ENCODE peak calls at places on chromosomes 16 and 17, in eight cellular contexts. I, R, W, F, L, B, A and G are unnamed samples.

GRCh38 chr16:84553873-84554399 is 49.5 kb upstream of the MEAK7 start:
- DNase-seq in I (no peak), R (no peak), W (no peak), F (no peak), L (no peak), B (peak; percentile 63), A (no peak), G (no peak)

GRCh38 chr16:1082952-1083675 is 10.6 kb downstream of the SSTR5 start:
- DNase-seq in I (no peak), R (no peak), W (no peak), F (peak; percentile 23), L (no peak), B (no peak), A (no peak), G (no peak)

GRCh38 chr16:19578378-19578851 is 22.9 kb downstream of the VPS35L start:
- DNase-seq in I (no peak), R (no peak), W (no peak), F (no peak), L (no peak), B (no peak), A (no peak), G (no peak)

GRCh38 chr16:23700509-23700908 is 12.5 kb downstream of the ERN2 start:
- DNase-seq in I (peak; percentile 33), R (peak; percentile 58), W (no peak), F (no peak), L (no peak), B (no peak), A (no peak), G (no peak)

GRCh38 chr16:67441289-67441753 is 10.4 kb downstream of the HSD11B2 start:
- DNase-seq in I (no peak), R (peak; percentile 91), W (peak; percentile 58), F (no peak), L (peak; percentile 94), B (no peak), A (no peak), G (no peak)

GRCh38 chr17:49742256-49742655 is 21.7 kb downstream of the FAM117A start:
- DNase-seq in I (no peak), R (no peak), W (no peak), F (no peak), L (no peak), B (peak; percentile 45), A (no peak), G (no peak)

GRCh38 chr16:54422569-54422978 is 136.0 kb upstream of the IRX3 start:
- DNase-seq in I (no peak), R (no peak), W (no peak), F (no peak), L (no peak), B (no peak), A (no peak), G (no peak)

GRCh38 chr16:89052824-89053724 is 40.6 kb upstream of the ACSF3 start:
- DNase-seq in I (no peak), R (peak; percentile 82), W (no peak), F (no peak), L (no peak), B (no peak), A (peak; percentile 92), G (no peak)

GRCh38 chr16:35391328-35391727 is 1931.9 kb downstream of the TP53TG3F start:
- DNase-seq in I (no peak), R (no peak), W (peak; percentile 28), F (peak; percentile 2), L (no peak), B (no peak), A (peak; percentile 6), G (no peak)

GRCh38 chr16:78485188-78485898 is 385.9 kb downstream of the WWOX start:
- DNase-seq in I (no peak), R (no peak), W (no peak), F (no peak), L (no peak), B (no peak), A (no peak), G (no peak)

GRCh38 chr16:4415538-4416199 is 727 bp downstream of the CORO7 start:
- DNase-seq in I (peak; percentile 66), R (peak; percentile 91), W (peak; percentile 63), F (peak; percentile 43), L (peak; percentile 79), B (peak; percentile 77), A (no peak), G (no peak)

GRCh38 chr16:73143681-73144370 is 95.9 kb upstream of the ZFHX3 start:
- DNase-seq in I (no peak), R (no peak), W (no peak), F (peak; percentile 59), L (no peak), B (no peak), A (no peak), G (peak; percentile 14)
- H3K4me3 ChIP-seq in I (no peak overlapping the region), R (peak overlapping the region; percentile 5), W (peak overlapping the region; percentile 59), F (peak overlapping the region; percentile 53), L (peak overlapping the region; percentile 42), B (no peak overlapping the region), A (no peak overlapping the region), G (peak overlapping the region; percentile 28)

DNA sequence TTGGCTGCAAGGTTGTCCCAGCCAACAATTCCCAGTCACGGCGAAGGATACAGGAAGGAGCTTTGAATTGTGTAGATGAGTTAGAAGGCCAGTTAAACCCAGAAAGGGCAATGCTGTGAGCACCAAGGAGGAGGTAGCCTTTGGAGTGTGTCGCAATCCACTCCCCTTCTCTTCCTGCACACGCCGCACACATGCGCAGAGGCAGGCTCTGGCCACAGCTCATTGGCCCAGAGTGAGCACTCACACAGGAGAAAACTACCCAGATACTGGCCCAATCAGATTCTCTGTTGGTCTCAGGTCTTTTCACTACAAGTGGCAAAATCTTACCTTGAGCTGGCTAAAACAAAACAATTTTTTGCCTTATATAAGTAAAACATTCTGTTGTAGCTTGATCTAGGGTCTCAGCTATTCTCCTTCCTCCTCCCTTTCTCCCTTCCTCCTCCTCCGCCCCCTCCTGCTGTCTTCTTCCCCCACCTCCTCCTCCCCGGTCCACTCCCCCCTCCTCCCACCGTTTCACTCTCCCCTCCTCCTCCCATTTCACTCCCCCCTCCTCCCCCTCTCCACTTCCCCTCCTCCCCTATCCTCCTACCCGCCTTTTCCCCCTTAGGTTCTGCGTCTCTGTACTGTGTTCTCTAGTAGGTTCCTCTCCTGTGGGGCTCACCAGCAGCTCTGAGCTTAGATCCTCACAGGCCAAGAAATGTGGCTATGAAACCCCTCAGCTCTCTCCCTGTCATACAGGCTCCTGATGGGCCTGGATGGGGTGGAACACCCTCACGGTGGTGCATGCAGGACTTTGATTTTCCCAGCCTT is 344.9 kb downstream of the CPPED1 start:
- DNase-seq in I (no peak), R (peak; percentile 87), W (peak; percentile 25), F (no peak), L (no peak), B (peak; percentile 31), A (no peak), G (no peak)
- H3K27ac ChIP-seq in I (no peak overlapping the region), R (no peak overlapping the region), W (peak overlapping the region; percentile 38), F (no peak overlapping the region), L (no peak overlapping the region), B (no peak overlapping the region), A (no peak overlapping the region), G (no peak overlapping the region)

DNA sequence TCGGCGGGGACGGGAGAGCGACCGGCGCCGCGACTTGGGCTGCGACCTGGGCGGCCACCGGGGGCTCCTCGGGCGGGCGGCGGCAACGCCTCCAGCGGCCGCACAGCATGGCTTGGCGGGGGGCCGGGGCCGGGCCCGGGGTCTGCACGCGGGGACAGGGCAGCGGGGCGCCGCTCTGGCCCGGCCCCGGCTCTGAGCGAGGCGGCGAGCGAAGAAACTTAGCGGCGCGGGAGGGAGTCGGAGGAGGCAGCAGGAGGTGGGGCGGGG is at the start of gene PLCD3:
- DNase-seq in I (no peak), R (no peak), W (peak; percentile 44), F (no peak), L (no peak), B (no peak), A (no peak), G (no peak)
- H3K4me1 ChIP-seq in I (peaks cover 51% of the 10 kb centered on the region), R (peaks cover 27% of the 10 kb centered on the region), W (peaks cover 77% of the 10 kb centered on the region), F (peaks cover 30% of the 10 kb centered on the region), L (peaks cover 58% of the 10 kb centered on the region), B (peaks cover 14% of the 10 kb centered on the region), A (peaks cover 68% of the 10 kb centered on the region), G (peaks cover 47% of the 10 kb centered on the region)

GRCh38 chr16:51157698-51158097 is 6.6 kb upstream of the SALL1 start:
- DNase-seq in I (no peak), R (no peak), W (no peak), F (no peak), L (no peak), B (no peak), A (no peak), G (peak; percentile 62)
- H3K4me3 ChIP-seq in I (no peak overlapping the region), R (no peak overlapping the region), W (no peak overlapping the region), F (no peak overlapping the region), L (no peak overlapping the region), B (no peak overlapping the region), A (no peak overlapping the region), G (no peak overlapping the region)

GRCh38 chr17:4724655-4725054 is 6.6 kb upstream of the MED11 start:
- DNase-seq in I (no peak), R (no peak), W (no peak), F (no peak), L (no peak), B (no peak), A (no peak), G (no peak)

GRCh38 chr17:4722678-4723240 is 8.5 kb upstream of the MED11 start:
- DNase-seq in I (no peak), R (no peak), W (no peak), F (no peak), L (no peak), B (no peak), A (no peak), G (no peak)

GRCh38 chr17:4728124-4728523 is 3.1 kb upstream of the MED11 start:
- DNase-seq in I (peak; percentile 25), R (no peak), W (no peak), F (no peak), L (no peak), B (no peak), A (no peak), G (no peak)

GRCh38 chr17:4721203-4722135 is 9.8 kb upstream of the MED11 start:
- DNase-seq in I (peak; percentile 80), R (peak; percentile 87), W (peak; percentile 45), F (peak; percentile 55), L (peak; percentile 78), B (no peak), A (peak; percentile 48), G (no peak)

GRCh38 chr17:4725646-4726300 is 5.5 kb upstream of the MED11 start:
- DNase-seq in I (no peak), R (no peak), W (no peak), F (no peak), L (no peak), B (no peak), A (no peak), G (no peak)
- H3K27ac ChIP-seq in I (no peak overlapping the region), R (peak overlapping the region; percentile 39), W (no peak overlapping the region), F (no peak overlapping the region), L (no peak overlapping the region), B (no peak overlapping the region), A (no peak overlapping the region), G (no peak overlapping the region)

GRCh38 chr17:17258998-17259397 is 22.0 kb upstream of the FLCN start:
- DNase-seq in I (no peak), R (no peak), W (no peak), F (no peak), L (no peak), B (no peak), A (no peak), G (no peak)
- H3K4me1 ChIP-seq in I (no peaks in the 10 kb centered on the region), R (no peaks in the 10 kb centered on the region), W (no peaks in the 10 kb centered on the region), F (no peaks in the 10 kb centered on the region), L (no peaks in the 10 kb centered on the region), B (no peaks in the 10 kb centered on the region), A (no peaks in the 10 kb centered on the region), G (no peaks in the 10 kb centered on the region)